ENCODE peak calls at places on chromosomes 2 and 18, in eight cellular contexts. N is BE2C; X is bronchial epithelial cell; K is CD4-positive, alpha-beta T cell; M is IMR-90; O is right lobe of liver; J is coronary artery; C is endothelial cell of umbilical vein. T is an unnamed sample.

GRCh38 chr2:197504000-197504399 is 3.8 kb downstream of the HSPE1 start:
- DNase-seq in X (no peak), J (no peak), O (no peak), C (no peak), K (no peak), N (no peak), M (no peak), T (no peak)

GRCh38 chr2:16037808-16038457 is 97.6 kb downstream of the MYCN start:
- DNase-seq in K (no peak), M (no peak), J (no peak), O (no peak), X (no peak), N (peak), C (no peak), T (no peak)

GRCh38 chr2:156401863-156402262 is 34.3 kb upstream of the GPD2 start:
- DNase-seq in M (no peak), K (no peak), C (no peak), X (no peak), O (no peak), N (no peak), J (no peak), T (no peak)

GRCh38 chr2:6828299-6828584 is 37.5 kb downstream of the CMPK2 start:
- DNase-seq in O (no peak), J (no peak), N (no peak), K (no peak), M (peak), X (peak), C (peak), T (no peak)

GRCh38 chr2:45000921-45001628 is 8.2 kb downstream of the SIX2 start:
- DNase-seq in O (no peak), J (no peak), C (peak), K (no peak), X (no peak), M (no peak), N (no peak), T (no peak)

GRCh38 chr2:32718752-32719151 is 90.9 kb downstream of the TTC27 start:
- DNase-seq in X (no peak), K (no peak), O (no peak), C (no peak), N (no peak), M (no peak), J (no peak), T (no peak)

GRCh38 chr2:218471982-218472381 is 53.1 kb downstream of the VIL1 start:
- DNase-seq in J (no peak), N (no peak), C (no peak), K (no peak), O (no peak), X (no peak), M (no peak), T (no peak)

GRCh38 chr2:173354601-173355131 is at the start of gene CDCA7:
- DNase-seq in C (peak), O (no peak), X (peak), J (no peak), M (peak), K (no peak), N (peak), T (peak)

GRCh38 chr2:208426414-208426813 is 19.8 kb downstream of the PTH2R start:
- DNase-seq in K (no peak), N (no peak), O (no peak), J (no peak), C (no peak), M (no peak), X (no peak), T (no peak)

DNA sequence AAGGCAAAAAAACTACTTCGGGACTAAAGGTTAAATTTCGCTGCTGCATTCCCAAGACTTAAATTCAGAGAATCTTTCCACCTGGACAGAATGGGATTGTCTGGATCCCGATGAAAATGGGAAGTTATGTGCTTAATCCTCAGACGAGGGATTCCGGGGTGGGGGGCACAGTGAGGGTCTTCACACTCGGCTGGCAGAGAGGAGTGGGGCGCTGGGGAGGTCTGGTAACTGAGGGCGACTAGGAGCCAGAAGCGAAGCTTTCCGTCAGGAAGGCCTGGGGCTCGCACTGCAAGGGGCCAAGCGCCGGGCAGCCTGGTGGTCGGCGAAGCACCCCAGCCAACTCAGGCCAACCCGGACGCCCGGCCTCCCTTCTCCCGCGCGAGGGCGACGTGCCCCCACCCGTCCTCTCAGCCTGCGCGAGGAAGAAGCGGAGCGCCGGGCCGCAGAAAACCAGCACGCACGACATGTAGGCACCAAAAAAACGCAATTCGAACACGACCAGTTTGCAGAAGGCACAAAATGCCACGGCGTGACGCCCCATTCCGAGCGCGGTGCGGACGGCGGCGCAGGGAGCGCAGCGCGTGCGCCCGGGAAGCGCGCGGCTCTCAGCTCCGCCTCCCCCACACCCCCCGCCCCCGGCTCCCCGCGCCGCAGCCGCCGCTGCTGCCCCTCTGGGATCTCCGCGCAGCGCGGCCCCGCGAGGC is 188.1 kb downstream of the ZEB2 start:
- DNase-seq in K (no peak), J (peak), X (peak), N (no peak), M (no peak), C (peak), O (no peak), T (peak)
- TF ChIP-seq CTCF in K (no peak), J (no peak), X (peak), N (no peak), M (peak), C (peak), O (peak), T (peak)

GRCh38 chr2:98924038-98924437 is 12.0 kb downstream of the CRACDL start:
- DNase-seq in N (no peak), X (no peak), K (no peak), O (no peak), M (no peak), C (no peak), J (no peak), T (no peak)

GRCh38 chr2:98926601-98927000 is 9.4 kb downstream of the CRACDL start:
- DNase-seq in N (no peak), J (no peak), X (peak), K (no peak), O (no peak), C (no peak), M (no peak), T (no peak)

GRCh38 chr2:98921062-98921461 is 15.0 kb downstream of the CRACDL start:
- DNase-seq in M (no peak), O (no peak), C (no peak), X (peak), N (no peak), J (no peak), K (no peak), T (no peak)

GRCh38 chr2:98924910-98925309 is 11.1 kb downstream of the CRACDL start:
- DNase-seq in M (no peak), J (no peak), X (no peak), N (no peak), C (no peak), K (no peak), O (no peak), T (no peak)

GRCh38 chr2:98923244-98923940 is 12.6 kb downstream of the CRACDL start:
- DNase-seq in X (no peak), N (no peak), C (no peak), M (no peak), K (no peak), J (no peak), O (no peak), T (no peak)
- TF ChIP-seq CTCF in X (no peak), N (no peak), C (no peak), M (peak), K (no peak), J (no peak), O (no peak), T (peak)

GRCh38 chr2:54975598-54976507 is 74.4 kb downstream of the RTN4 start:
- DNase-seq in C (no peak), X (no peak), O (no peak), K (no peak), M (no peak), J (no peak), N (no peak), T (no peak)
- TF ChIP-seq CTCF in C (no peak), X (no peak), O (no peak), K (no peak), M (no peak), J (no peak), N (no peak), T (no peak)

GRCh38 chr2:138818479-138818878 is 38.3 kb upstream of the NXPH2 start:
- DNase-seq in X (no peak), K (no peak), C (no peak), N (peak), J (no peak), M (no peak), O (no peak), T (no peak)

GRCh38 chr2:138811454-138811853 is 31.3 kb upstream of the NXPH2 start:
- DNase-seq in C (no peak), M (no peak), O (no peak), N (no peak), K (no peak), J (no peak), X (no peak), T (no peak)

GRCh38 chr2:138819964-138820363 is 39.8 kb upstream of the NXPH2 start:
- DNase-seq in J (no peak), O (no peak), C (no peak), K (no peak), X (no peak), M (no peak), N (no peak), T (no peak)

DNA sequence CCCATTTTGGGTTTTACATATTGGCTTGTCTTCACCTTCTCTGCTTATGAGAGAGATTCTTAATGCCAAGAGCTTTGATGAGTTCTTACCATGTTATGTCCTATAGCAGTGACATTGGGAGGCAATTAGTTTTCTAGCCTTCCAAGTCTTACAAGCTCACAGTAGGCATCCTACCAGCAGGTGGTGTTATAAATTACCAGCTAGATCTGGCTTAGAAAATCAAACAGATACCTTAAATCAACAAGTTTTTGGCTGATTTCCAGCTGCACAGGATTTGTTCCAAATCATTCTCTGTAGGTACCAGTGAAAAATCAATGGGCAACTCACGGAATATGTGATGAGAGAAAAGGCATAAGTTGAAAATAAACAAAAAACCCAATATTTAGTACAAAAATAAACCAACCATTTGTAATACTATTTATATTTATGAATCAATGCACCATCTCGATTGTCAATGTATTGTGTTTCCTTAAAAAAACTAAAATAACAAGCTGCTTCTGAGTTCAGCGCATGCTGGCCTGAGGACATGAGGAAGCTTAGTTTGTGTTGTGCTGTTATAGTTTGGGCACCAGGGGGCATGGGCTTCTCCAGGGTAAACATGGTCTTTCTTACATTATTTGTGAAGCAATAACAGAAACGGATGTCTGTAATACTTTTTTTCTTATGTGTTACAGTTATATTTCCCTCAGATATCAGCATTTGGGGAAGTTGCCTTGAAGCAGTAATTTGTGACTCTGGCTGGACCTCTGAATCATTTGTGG is 34.1 kb upstream of the NXPH2 start:
- DNase-seq in M (no peak), N (no peak), O (peak), K (no peak), C (no peak), J (no peak), X (peak), T (no peak)
- TF ChIP-seq CTCF in M (no peak), N (peak), O (peak), K (no peak), C (no peak), J (no peak), X (no peak), T (peak)

DNA sequence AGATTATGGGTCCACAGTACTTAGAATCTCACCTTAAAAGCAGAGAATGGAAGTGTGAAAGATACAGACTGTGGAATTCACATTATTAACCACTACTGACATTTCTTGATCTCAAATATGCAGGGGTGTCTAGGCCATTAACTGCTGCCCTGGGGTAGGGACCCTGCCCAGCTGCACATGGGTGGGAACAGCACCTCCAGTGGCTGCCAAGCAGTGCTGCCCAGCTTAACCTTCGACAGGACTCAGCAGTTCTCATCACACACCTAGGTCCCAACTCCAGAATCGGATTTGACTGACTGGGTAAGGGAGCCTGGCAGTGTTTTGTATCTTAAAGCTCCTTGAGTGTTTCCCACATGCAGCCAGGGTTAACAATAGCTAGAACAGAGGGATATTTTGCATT is 14.9 kb downstream of the ERFE start:
- DNase-seq in C (no peak), K (no peak), M (no peak), N (no peak), O (no peak), J (no peak), X (no peak), T (no peak)
- TF ChIP-seq CTCF in C (peak), K (no peak), M (peak), N (peak), O (no peak), J (no peak), X (no peak), T (peak)

GRCh38 chr2:11744631-11745394 is 1.6 kb upstream of the LPIN1 start:
- DNase-seq in J (no peak), O (no peak), N (peak), K (peak), C (peak), X (no peak), M (peak), T (no peak)
- TF ChIP-seq CTCF in J (no peak), O (peak), N (peak), K (peak), C (peak), X (peak), M (peak), T (peak)

GRCh38 chr18:3380384-3380961 is 69.5 kb upstream of the TGIF1 start:
- DNase-seq in K (no peak), N (no peak), O (no peak), J (no peak), C (peak), X (peak), M (peak), T (no peak)
- TF ChIP-seq CTCF in K (no peak), N (no peak), O (no peak), J (no peak), C (no peak), X (no peak), M (peak), T (no peak)

GRCh38 chr2:68121873-68122679 is 35.6 kb upstream of the PNO1 start:
- DNase-seq in N (peak), J (peak), X (peak), C (peak), O (peak), K (peak), M (peak), T (peak)

GRCh38 chr2:68124321-68124720 is 33.4 kb upstream of the PNO1 start:
- DNase-seq in M (peak), K (no peak), X (no peak), O (no peak), J (no peak), N (no peak), C (no peak), T (no peak)

GRCh38 chr2:68119504-68119903 is 38.2 kb upstream of the PNO1 start:
- DNase-seq in J (no peak), M (no peak), C (no peak), N (no peak), X (no peak), K (no peak), O (no peak), T (no peak)

GRCh38 chr2:68125821-68126220 is 31.9 kb upstream of the PNO1 start:
- DNase-seq in X (no peak), C (no peak), N (no peak), K (no peak), O (no peak), M (no peak), J (no peak), T (no peak)

DNA sequence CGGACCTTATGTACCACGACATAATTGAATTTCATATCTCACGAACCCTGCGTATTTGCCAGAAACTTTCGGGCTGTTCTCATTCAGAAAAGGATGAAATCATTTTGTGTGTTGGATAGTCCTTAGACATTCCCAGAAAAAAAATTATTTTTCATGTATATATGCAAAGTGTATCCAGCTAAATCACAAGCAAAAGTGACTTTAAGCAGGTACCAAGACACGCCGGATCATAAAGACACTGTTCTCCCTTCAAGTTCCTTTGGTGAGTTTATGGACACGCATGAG is 35.1 kb upstream of the PNO1 start:
- DNase-seq in O (no peak), M (no peak), K (no peak), N (no peak), X (no peak), C (no peak), J (no peak), T (no peak)
- TF ChIP-seq CTCF in O (no peak), M (no peak), K (peak), N (no peak), X (no peak), C (no peak), J (peak), T (no peak)

GRCh38 chr2:241355983-241356870 is at the start of gene FARP2:
- DNase-seq in O (peak), N (peak), C (peak), X (peak), J (peak), K (peak), M (peak), T (peak)
- TF ChIP-seq CTCF in O (no peak), N (no peak), C (no peak), X (no peak), J (no peak), K (no peak), M (no peak), T (no peak)